ENCODE peak calls at places on chromosomes 12 and 14, in six cellular contexts. M is transverse colon, Z is suprapubic skin, B is tibial nerve, S is stomach, X is GM12878. J is an unnamed sample. For H3K27me3, the result is how much of the 10 kb centered on the place peaks cover.

GRCh38 chr14:35355981-35356839 is 48.3 kb downstream of the NFKBIA start:
- DNase-seq in M (peak), Z (no peak), B (no peak), X (no peak), S (no peak), J (peak)

GRCh38 chr12:50059440-50060119 is 2.2 kb downstream of the ASIC1 start:
- DNase-seq in B (no peak), M (no peak), Z (no peak), S (no peak), X (no peak), J (no peak)

GRCh38 chr12:2266666-2267623 is 214.2 kb downstream of the CACNA1C start:
- DNase-seq in S (no peak), B (no peak), M (peak), Z (no peak), X (no peak), J (no peak)

GRCh38 chr12:132672678-132673077 is 14.5 kb downstream of the POLE start:
- DNase-seq in X (no peak), M (no peak), S (no peak), B (no peak), Z (no peak), J (no peak)

GRCh38 chr14:100648474-100649172 is 61.4 kb upstream of the BEGAIN start:
- DNase-seq in Z (no peak), M (peak), B (no peak), S (no peak), X (no peak), J (no peak)

GRCh38 chr12:109840349-109841073 is 7.3 kb upstream of the TRPV4 start:
- DNase-seq in S (no peak), M (peak), Z (no peak), X (no peak), B (no peak), J (no peak)

GRCh38 chr12:843609-844008 is 91.2 kb downstream of the WNK1 start:
- DNase-seq in X (no peak), Z (no peak), B (no peak), M (no peak), S (no peak), J (no peak)

GRCh38 chr14:72256055-72256454 is 323.8 kb downstream of the RGS6 start:
- DNase-seq in B (no peak), Z (no peak), S (no peak), M (no peak), X (no peak), J (no peak)

GRCh38 chr12:67161322-67161918 is 107.7 kb upstream of the CAND1 start:
- DNase-seq in B (no peak), Z (no peak), S (peak), X (no peak), M (peak), J (no peak)

GRCh38 chr14:75144944-75145343 is 18.1 kb upstream of the NEK9 start:
- DNase-seq in S (no peak), Z (no peak), M (peak), B (no peak), X (no peak), J (no peak)

GRCh38 chr14:50101417-50101816 is 15.0 kb downstream of the VCPKMT start:
- DNase-seq in S (no peak), B (no peak), M (no peak), X (no peak), Z (no peak), J (no peak)

GRCh38 chr12:62006076-62006732 is 254.0 kb upstream of the USP15 start:
- DNase-seq in Z (no peak), M (no peak), S (no peak), B (no peak), X (no peak), J (no peak)

GRCh38 chr14:101068958-101069549 is 165.5 kb upstream of the RTL1 start:
- DNase-seq in X (no peak), B (peak), Z (peak), S (peak), M (peak), J (no peak)

GRCh38 chr12:118010903-118011302 is 5.6 kb upstream of the RFC5 start:
- DNase-seq in M (no peak), X (no peak), S (no peak), Z (no peak), B (no peak), J (no peak)

GRCh38 chr12:14442221-14442881 is 76.9 kb downstream of the ATF7IP start:
- DNase-seq in S (no peak), X (no peak), M (no peak), B (no peak), Z (no peak), J (no peak)

GRCh38 chr14:20583142-20583541 is 4.7 kb downstream of the RNASE11 start:
- DNase-seq in X (no peak), Z (no peak), S (no peak), M (no peak), B (no peak), J (no peak)

GRCh38 chr14:29220077-29220476 is 453.5 kb downstream of the FOXG1 start:
- DNase-seq in B (no peak), X (no peak), Z (no peak), M (no peak), S (no peak), J (no peak)

GRCh38 chr14:49992448-49992847 is 99.6 kb downstream of the ARF6 start:
- DNase-seq in S (no peak), X (peak), M (no peak), Z (no peak), B (no peak), J (no peak)

GRCh38 chr14:21723431-21724045 is 49.9 kb upstream of the OR4E1 start:
- DNase-seq in Z (no peak), X (no peak), S (no peak), M (peak), B (no peak), J (no peak)

GRCh38 chr14:76832503-76832988 is 6.3 kb downstream of the LRRC74A start:
- DNase-seq in S (no peak), Z (no peak), X (no peak), B (no peak), M (no peak), J (peak)

GRCh38 chr12:100058482-100059029 is 73.8 kb upstream of the ANKS1B start:
- DNase-seq in Z (no peak), S (no peak), X (no peak), B (no peak), M (no peak), J (no peak)

GRCh38 chr14:32934891-32935633 is 3.6 kb upstream of the NPAS3 start:
- DNase-seq in M (no peak), X (no peak), Z (no peak), S (no peak), B (no peak), J (no peak)

GRCh38 chr12:62703011-62703380 is 232.0 kb downstream of the PPM1H start:
- DNase-seq in B (no peak), S (no peak), M (no peak), Z (no peak), X (no peak), J (no peak)

GRCh38 chr12:39236994-39237393 is 205.9 kb downstream of the KIF21A start:
- DNase-seq in X (no peak), M (no peak), Z (no peak), B (no peak), S (no peak), J (no peak)

GRCh38 chr14:100981808-100982207 is 78.3 kb upstream of the RTL1 start:
- DNase-seq in Z (no peak), X (no peak), S (no peak), B (no peak), M (no peak), J (no peak)

GRCh38 chr12:110270125-110270962 is 10.7 kb upstream of the ATP2A2 start:
- DNase-seq in M (no peak), S (peak), B (no peak), Z (no peak), X (no peak), J (peak)

GRCh38 chr14:100890044-100890443 is 13.5 kb downstream of the RTL1 start:
- DNase-seq in X (no peak), M (no peak), B (no peak), S (peak), Z (no peak), J (peak)

GRCh38 chr12:1518486-1518762 is 76.0 kb downstream of the FBXL14 start:
- DNase-seq in M (no peak), S (no peak), Z (no peak), B (no peak), X (no peak), J (no peak)

GRCh38 chr12:53942467-53942997 is 3.9 kb downstream of the HOXC13 start:
- DNase-seq in M (no peak), B (no peak), Z (no peak), S (no peak), X (no peak), J (no peak)
- H3K27me3 ChIP-seq in M (half or more), B (half or more), Z (half or more), S (half or more), X (under half), J (half or more)

DNA sequence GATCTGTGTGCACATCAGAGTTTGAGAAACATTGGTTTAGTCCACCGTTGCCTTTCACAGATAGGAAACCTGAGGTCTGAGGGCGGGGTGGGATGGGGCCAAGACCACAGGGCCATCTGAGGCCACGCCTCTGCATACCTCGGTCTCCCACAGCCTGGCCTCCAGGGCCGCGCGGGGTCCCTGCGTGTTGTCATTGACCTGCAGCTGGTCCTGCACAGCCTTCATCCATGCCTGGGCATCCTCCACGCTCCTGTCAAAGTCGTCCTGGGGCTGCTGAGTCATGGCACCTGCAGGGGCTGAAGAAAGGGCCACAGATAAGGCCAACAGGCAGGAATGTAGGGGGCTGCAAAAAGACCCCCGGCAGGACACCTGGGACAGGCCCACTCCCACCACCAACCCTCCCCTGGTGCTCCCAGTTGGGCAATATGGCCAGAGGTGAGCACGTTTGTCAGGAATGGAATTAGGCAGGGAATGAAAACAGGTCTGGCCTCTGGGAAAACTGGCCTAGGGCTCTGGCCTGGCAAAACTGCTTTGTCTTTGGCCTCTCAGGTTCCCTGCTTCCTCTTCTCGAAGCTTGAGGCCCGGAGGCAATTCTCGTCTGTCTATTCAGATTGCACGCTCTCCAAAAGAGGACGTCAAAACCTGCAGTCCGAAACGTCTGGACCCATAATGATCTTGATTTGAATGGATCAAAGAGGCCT is 40.8 kb downstream of the SYNE3 start:
- DNase-seq in Z (no peak), S (no peak), X (no peak), M (no peak), B (no peak), J (no peak)
- H3K4me3 ChIP-seq in Z (no peak), S (no peak), X (no peak), M (no peak), B (no peak), J (no peak)

GRCh38 chr12:25449007-25449406 is 104.1 kb downstream of the LMNTD1 start:
- DNase-seq in X (no peak), S (no peak), Z (no peak), B (no peak), M (no peak), J (no peak)

DNA sequence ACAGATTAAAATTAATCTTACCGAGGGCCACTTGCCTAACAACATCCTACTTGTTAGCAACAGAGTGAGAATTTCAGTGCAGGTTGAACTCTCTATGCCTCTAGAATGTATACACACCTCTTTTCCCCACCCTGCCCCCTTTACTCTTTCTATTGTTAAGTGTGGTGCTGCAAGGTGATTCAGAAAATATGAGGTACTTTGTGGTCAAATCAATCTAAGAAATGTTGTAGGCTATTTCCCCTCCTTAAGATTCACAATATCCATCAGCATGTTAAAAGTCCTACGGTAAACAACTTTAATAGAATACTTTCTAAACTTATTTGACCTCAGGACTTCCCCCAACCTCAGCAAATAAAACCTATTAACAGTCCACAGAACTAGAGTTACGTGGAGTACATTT is 106.0 kb downstream of the LMNTD1 start:
- DNase-seq in S (no peak), M (no peak), Z (no peak), B (no peak), X (no peak), J (no peak)
- TF ChIP-seq EP300 in S (no peak), M (no peak), Z (no peak), B (no peak), X (no peak), J (no peak)

DNA sequence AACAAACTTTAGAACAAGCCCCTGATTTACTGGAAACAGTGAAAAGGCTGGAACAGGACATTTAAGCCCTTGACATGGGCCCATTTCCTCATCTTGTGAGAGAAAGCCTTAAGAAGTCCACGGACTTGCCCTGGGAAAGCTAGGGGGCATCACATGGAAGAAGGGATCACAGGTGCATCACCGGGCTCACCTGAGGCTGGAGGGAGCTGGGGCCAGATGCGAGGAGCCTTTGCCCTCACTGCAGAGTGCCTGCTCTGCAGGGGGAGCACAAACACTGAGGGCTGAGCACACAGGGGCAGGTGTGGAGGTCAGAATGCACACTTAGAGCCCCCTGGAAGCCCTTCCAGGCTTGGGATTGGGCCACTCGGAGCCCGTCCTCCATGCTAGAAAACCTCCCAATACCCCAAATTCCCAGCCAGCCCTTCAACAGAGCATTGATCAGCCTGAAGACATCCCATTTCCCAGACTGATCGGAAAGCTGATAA is 5.2 kb upstream of the KRT1 start:
- DNase-seq in B (no peak), X (no peak), M (no peak), S (no peak), Z (no peak), J (no peak)
- H3K27me3 ChIP-seq in B (under half), X (under half), M (under half), S (under half), Z (under half), J (under half)

GRCh38 chr14:60642790-60643397 is 6.4 kb downstream of the SIX1 start:
- DNase-seq in Z (no peak), B (no peak), X (no peak), M (no peak), S (no peak), J (peak)

GRCh38 chr14:60641722-60642269 is 7.5 kb downstream of the SIX1 start:
- DNase-seq in X (no peak), M (no peak), B (no peak), S (no peak), Z (no peak), J (no peak)

GRCh38 chr14:60643443-60644402 is 5.6 kb downstream of the SIX1 start:
- DNase-seq in Z (no peak), S (no peak), B (no peak), M (no peak), X (no peak), J (no peak)

GRCh38 chr14:60640859-60641721 is 8.2 kb downstream of the SIX1 start:
- DNase-seq in M (no peak), S (no peak), B (no peak), X (no peak), Z (no peak), J (no peak)

GRCh38 chr14:60642270-60642789 is 6.9 kb downstream of the SIX1 start:
- DNase-seq in M (no peak), B (no peak), X (no peak), Z (no peak), S (no peak), J (no peak)
- H3K4me3 ChIP-seq in M (no peak), B (peak), X (no peak), Z (peak), S (no peak), J (no peak)